ENCODE peak calls at places on chromosomes 11 and 22, in ten cellular contexts. V is fibroblast of mammary gland, I is astrocyte of the spinal cord, E is BJ, G is upper lobe of right lung, X is OCI-LY7, U is body of pancreas, W is sigmoid colon, K is A549, C is kidney epithelial cell. O is an unnamed sample.

GRCh38 chr11:86676533-86677154 is 4.2 kb upstream of the ME3 start:
- DNase-seq in V (no peak), I (no peak), E (no peak), G (no peak), X (peak), U (no peak), W (no peak), K (no peak), C (no peak), O (no peak)

GRCh38 chr11:77202941-77203900 is 75.2 kb downstream of the MYO7A start:
- DNase-seq in V (no peak), I (no peak), E (no peak), G (peak), X (no peak), U (no peak), W (peak), K (no peak), C (no peak), O (no peak)

GRCh38 chr11:76380161-76380976 is 563 bp downstream of the THAP12 start:
- DNase-seq in V (peak), I (peak), E (no peak), G (peak), X (peak), U (peak), W (peak), K (peak), C (peak), O (no peak)

GRCh38 chr22:27195104-27195503 is 537.7 kb downstream of the MIAT start:
- DNase-seq in V (no peak), I (no peak), E (no peak), G (no peak), X (no peak), U (no peak), W (peak), K (no peak), C (no peak), O (no peak)

GRCh38 chr11:113202431-113202830 is 112.0 kb upstream of the TTC12 start:
- DNase-seq in V (no peak), I (no peak), E (no peak), G (no peak), X (no peak), U (no peak), W (no peak), K (no peak), C (no peak), O (no peak)

GRCh38 chr11:93542753-93543246 is 391 bp downstream of the SMCO4 start:
- DNase-seq in V (no peak), I (no peak), E (no peak), G (no peak), X (no peak), U (no peak), W (peak), K (no peak), C (no peak), O (no peak)

GRCh38 chr11:65787649-65788622 is 1.1 kb downstream of the OVOL1 start:
- DNase-seq in V (no peak), I (no peak), E (no peak), G (no peak), X (peak), U (peak), W (no peak), K (no peak), C (no peak), O (no peak)

GRCh38 chr11:100105605-100106358 is 581.3 kb upstream of the ARHGAP42 start:
- DNase-seq in V (no peak), I (no peak), E (no peak), G (no peak), X (peak), U (no peak), W (no peak), K (no peak), C (no peak), O (no peak)

GRCh38 chr11:117096973-117097566 is 1.2 kb downstream of the SIK3 start:
- DNase-seq in V (no peak), I (no peak), E (no peak), G (no peak), X (peak), U (no peak), W (no peak), K (no peak), C (no peak), O (no peak)

GRCh38 chr22:32606181-32606580 is 131.6 kb downstream of the FBXO7 start:
- DNase-seq in V (no peak), I (no peak), E (no peak), G (no peak), X (no peak), U (no peak), W (no peak), K (no peak), C (no peak), O (no peak)

GRCh38 chr11:79199729-79200354 is 241.0 kb downstream of the TENM4 start:
- DNase-seq in V (no peak), I (no peak), E (no peak), G (no peak), X (no peak), U (no peak), W (no peak), K (no peak), C (no peak), O (no peak)
- TF ChIP-seq CTCF in V (no peak), I (no peak), E (no peak), G (no peak), X (no peak), U (no peak), W (no peak), K (no peak), C (no peak), O (no peak)

GRCh38 chr22:49751318-49751967 is 76.2 kb downstream of the BRD1 start:
- DNase-seq in V (no peak), I (no peak), E (no peak), G (peak), X (no peak), U (no peak), W (no peak), K (no peak), C (no peak), O (no peak)

GRCh38 chr22:49753276-49753884 is 74.3 kb downstream of the BRD1 start:
- DNase-seq in V (no peak), I (no peak), E (no peak), G (peak), X (no peak), U (no peak), W (no peak), K (no peak), C (no peak), O (no peak)

GRCh38 chr22:49751968-49752597 is 75.6 kb downstream of the BRD1 start:
- DNase-seq in V (no peak), I (no peak), E (no peak), G (peak), X (no peak), U (no peak), W (peak), K (no peak), C (no peak), O (no peak)

GRCh38 chr22:49753961-49754673 is 73.6 kb downstream of the BRD1 start:
- DNase-seq in V (no peak), I (no peak), E (no peak), G (peak), X (no peak), U (no peak), W (peak), K (no peak), C (no peak), O (no peak)

DNA sequence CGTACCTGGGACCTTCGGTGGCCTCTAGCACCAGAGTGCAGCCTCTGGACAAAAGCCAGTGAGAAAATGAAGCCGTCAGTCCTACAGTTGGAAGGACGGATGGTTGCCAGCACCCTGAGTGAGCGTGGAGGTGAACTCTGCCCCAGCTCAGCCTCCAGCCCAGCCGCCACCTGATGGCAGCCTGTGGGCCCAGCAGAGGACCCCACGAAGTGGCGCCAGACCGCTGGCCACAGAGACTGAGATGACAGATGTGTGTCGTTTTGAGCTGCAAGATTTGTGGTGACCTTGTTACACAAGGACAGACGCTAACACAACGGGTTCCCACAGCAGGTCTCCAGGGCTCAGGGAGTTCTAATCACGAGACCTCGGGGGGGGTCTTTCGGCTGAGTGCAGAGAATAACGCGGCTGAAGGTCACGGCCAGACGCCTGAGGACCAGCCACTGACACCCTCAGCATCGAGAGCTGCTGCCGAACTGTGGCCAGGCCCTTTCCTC is 75.0 kb downstream of the BRD1 start:
- DNase-seq in V (no peak), I (no peak), E (no peak), G (peak), X (no peak), U (no peak), W (no peak), K (no peak), C (no peak), O (no peak)
- H3K4me3 ChIP-seq in V (no peak), I (no peak), E (no peak), G (no peak), X (no peak), U (no peak), W (no peak), K (no peak), C (no peak), O (no peak)

DNA sequence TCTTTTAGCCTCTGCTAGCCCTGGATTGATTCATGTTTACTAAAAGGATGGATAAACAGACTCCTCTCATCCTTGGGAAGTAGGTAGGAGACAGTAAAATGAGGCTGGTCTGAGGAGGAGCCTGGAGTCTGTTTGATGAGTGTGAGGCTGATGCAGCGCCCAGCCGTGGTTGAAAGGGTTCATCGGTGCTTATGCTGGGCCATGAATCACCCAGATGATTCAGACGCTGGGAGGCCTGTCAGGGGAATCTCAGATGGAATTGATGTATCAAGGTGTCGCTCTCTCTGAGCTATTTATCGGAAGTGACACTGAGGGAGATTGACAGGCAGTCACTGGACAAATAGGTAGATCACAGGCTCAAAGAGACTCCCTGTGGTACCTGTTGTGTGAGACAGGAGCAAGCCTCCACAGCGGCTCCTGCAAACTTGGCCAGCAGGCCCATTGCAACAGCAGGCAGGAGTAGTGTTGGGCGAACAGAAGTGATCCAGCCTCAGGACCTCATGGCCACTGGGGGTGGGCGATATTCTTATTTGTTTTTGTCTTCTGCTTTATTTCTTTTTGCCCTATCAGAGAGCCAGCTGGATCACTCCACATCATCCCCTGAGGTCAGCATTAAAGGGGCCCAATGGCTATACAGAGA is 109.9 kb upstream of the CADM1 start:
- DNase-seq in V (peak), I (peak), E (no peak), G (no peak), X (no peak), U (no peak), W (no peak), K (peak), C (peak), O (peak)
- TF ChIP-seq CTCF in V (no peak), I (peak), E (peak), G (no peak), X (no peak), U (no peak), W (no peak), K (no peak), C (peak), O (no peak)

DNA sequence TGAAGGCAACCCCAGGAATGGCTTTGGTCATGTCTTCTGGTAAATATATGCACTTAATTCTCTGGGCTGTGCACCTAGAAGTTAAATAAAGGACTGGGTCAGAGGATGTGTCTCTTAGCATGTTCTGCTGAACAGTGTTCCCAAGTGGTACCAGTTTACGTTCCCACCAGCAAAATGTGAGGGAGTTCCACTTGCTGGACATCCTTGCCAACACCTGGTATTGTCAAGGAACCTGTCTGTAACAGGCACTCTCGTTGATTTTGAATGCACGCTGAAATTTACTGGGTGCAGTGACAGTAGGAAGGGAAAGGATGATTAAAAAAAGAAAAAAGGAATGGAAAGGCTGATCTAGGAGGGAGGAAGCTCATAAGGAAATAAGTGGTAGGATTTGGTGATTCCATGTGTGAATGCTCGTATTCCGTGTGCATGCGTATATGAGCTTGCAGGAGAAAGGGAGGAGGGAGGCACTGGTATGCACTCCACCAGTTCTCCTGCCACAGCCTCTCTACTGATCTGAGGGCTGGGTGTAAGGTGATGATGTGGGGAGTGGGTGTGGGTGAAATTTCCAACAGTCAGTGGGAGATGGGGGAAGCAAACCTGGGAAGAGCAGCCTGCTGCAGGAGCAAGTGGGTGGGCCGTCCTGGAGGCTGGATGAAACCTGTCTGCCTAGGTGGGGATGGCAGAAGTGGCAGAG is 14.9 kb downstream of the MED15 start:
- DNase-seq in V (no peak), I (no peak), E (no peak), G (no peak), X (no peak), U (no peak), W (no peak), K (no peak), C (no peak), O (no peak)
- H3K4me3 ChIP-seq in V (no peak), I (no peak), E (no peak), G (no peak), X (no peak), U (no peak), W (no peak), K (no peak), C (no peak), O (no peak)

O was measured in HFF-Myc.